ENCODE peak calls at places on chromosomes 3 and 15, in ten cellular contexts. X is Peyer's patch; D is heart left ventricle; J is GM06990; N is effector memory CD4-positive, alpha-beta T cell; S is body of pancreas; Y is SJSA1; E is aorta; K is breast epithelium; T is cardiac muscle cell. O is an unnamed sample. For H3K27me3, the result is how much of the 10 kb centered on the place peaks cover.

GRCh38 chr15:42364529-42364928 is 5.2 kb downstream of the CAPN3 start:
- DNase-seq in Y (no peak), T (peak), X (no peak), E (no peak), J (no peak), D (no peak), K (no peak), N (no peak), S (peak), O (no peak)

GRCh38 chr3:38254872-38255271 is 10.7 kb upstream of the SLC22A13 start:
- DNase-seq in D (no peak), X (no peak), S (no peak), J (no peak), K (no peak), T (no peak), Y (no peak), N (no peak), E (no peak), O (no peak)

GRCh38 chr3:114428173-114428606 is 134.4 kb downstream of the TIGIT start:
- DNase-seq in J (no peak), N (no peak), X (peak), E (no peak), K (no peak), S (no peak), T (no peak), Y (no peak), D (no peak), O (no peak)

GRCh38 chr15:24956131-24956838 is 1.5 kb downstream of the SNRPN start:
- DNase-seq in S (peak), D (peak), N (peak), X (peak), K (peak), J (peak), E (peak), T (peak), Y (peak), O (peak)

GRCh38 chr3:123660900-123661299 is 76.0 kb upstream of the HACD2 start:
- DNase-seq in K (peak), E (peak), D (peak), X (peak), S (peak), N (no peak), Y (peak), J (no peak), T (peak), O (no peak)

GRCh38 chr15:67762610-67763368 is 62.5 kb upstream of the SKOR1 start:
- DNase-seq in D (no peak), K (no peak), S (no peak), T (no peak), Y (peak), E (no peak), J (peak), X (peak), N (no peak), O (no peak)

GRCh38 chr3:115836944-115837343 is 213.6 kb downstream of the GAP43 start:
- DNase-seq in K (no peak), X (no peak), J (no peak), Y (no peak), T (peak), D (no peak), N (no peak), S (no peak), E (no peak), O (no peak)

GRCh38 chr3:171095063-171095462 is 68.5 kb upstream of the SLC2A2 start:
- DNase-seq in T (peak), X (no peak), J (no peak), S (no peak), D (no peak), Y (no peak), E (no peak), N (no peak), K (no peak), O (no peak)

GRCh38 chr3:188749010-188749617 is 422.7 kb upstream of the TPRG1 start:
- DNase-seq in Y (no peak), T (no peak), X (peak), E (no peak), S (peak), J (no peak), D (no peak), K (no peak), N (peak), O (peak)

GRCh38 chr3:4462641-4463040 is 4.4 kb downstream of the SUMF1 start:
- DNase-seq in K (no peak), X (no peak), J (no peak), D (no peak), E (no peak), N (no peak), Y (no peak), T (no peak), S (no peak), O (no peak)

GRCh38 chr3:104388624-104389023 is 978.1 kb upstream of the ALCAM start:
- DNase-seq in N (no peak), X (no peak), J (no peak), Y (no peak), D (no peak), E (no peak), T (peak), K (no peak), S (no peak), O (no peak)

GRCh38 chr3:12232785-12233317 is 56.0 kb upstream of the PPARG start:
- DNase-seq in Y (no peak), T (no peak), S (no peak), N (no peak), E (no peak), X (no peak), D (no peak), J (no peak), K (no peak), O (no peak)

GRCh38 chr15:67761343-67761742 is 64.0 kb upstream of the SKOR1 start:
- DNase-seq in J (no peak), K (no peak), X (no peak), Y (no peak), D (no peak), S (no peak), E (no peak), T (no peak), N (no peak), O (no peak)

GRCh38 chr15:32657198-32657886 is 15.8 kb downstream of the SCG5 start:
- DNase-seq in N (no peak), X (no peak), Y (no peak), S (peak), K (peak), E (no peak), D (no peak), T (no peak), J (no peak), O (no peak)

GRCh38 chr3:58418227-58418626 is 15.4 kb downstream of the PDHB start:
- DNase-seq in J (no peak), Y (no peak), D (no peak), S (no peak), T (no peak), N (no peak), E (no peak), X (no peak), K (no peak), O (no peak)

GRCh38 chr15:48389701-48390143 is 58.5 kb downstream of the DUT start:
- DNase-seq in K (no peak), J (no peak), T (peak), D (no peak), Y (no peak), E (no peak), S (no peak), N (no peak), X (no peak), O (no peak)

GRCh38 chr3:153097213-153097612 is 64.8 kb upstream of the RAP2B start:
- DNase-seq in N (no peak), T (no peak), J (no peak), K (no peak), S (no peak), E (no peak), X (no peak), Y (no peak), D (no peak), O (no peak)

GRCh38 chr15:67406257-67406861 is 114.6 kb upstream of the C15orf61 start:
- DNase-seq in Y (no peak), S (peak), K (no peak), N (no peak), T (peak), J (no peak), D (no peak), X (no peak), E (no peak), O (no peak)

GRCh38 chr3:119322021-119322522 is 27.9 kb downstream of the ARHGAP31 start:
- DNase-seq in E (no peak), K (no peak), X (no peak), T (peak), Y (no peak), S (no peak), J (no peak), N (no peak), D (no peak), O (no peak)

GRCh38 chr3:119569156-119569555 is 9.7 kb upstream of the CD80 start:
- DNase-seq in Y (no peak), E (no peak), T (no peak), X (no peak), J (no peak), D (no peak), N (no peak), S (no peak), K (no peak), O (no peak)

GRCh38 chr15:71313806-71314205 is 198.5 kb downstream of the THSD4 start:
- DNase-seq in K (no peak), Y (peak), J (no peak), X (no peak), E (no peak), D (no peak), S (no peak), T (no peak), N (no peak), O (no peak)

GRCh38 chr15:33612721-33613304 is 302.0 kb downstream of the RYR3 start:
- DNase-seq in S (no peak), K (no peak), Y (no peak), X (no peak), N (no peak), D (no peak), E (no peak), T (peak), J (no peak), O (no peak)

GRCh38 chr3:146590521-146590920 is 14.6 kb downstream of the PLSCR5 start:
- DNase-seq in D (no peak), X (no peak), T (peak), N (no peak), S (no peak), J (no peak), E (no peak), Y (no peak), K (no peak), O (no peak)

GRCh38 chr3:37852097-37852496 is 9.6 kb upstream of the CTDSPL start:
- DNase-seq in X (no peak), D (no peak), N (no peak), T (peak), K (no peak), E (no peak), J (no peak), S (no peak), Y (no peak), O (no peak)

GRCh38 chr3:72452745-72453144 is 395.5 kb downstream of the SHQ1 start:
- DNase-seq in N (no peak), E (no peak), Y (no peak), K (no peak), D (no peak), S (no peak), T (no peak), X (no peak), J (no peak), O (no peak)

GRCh38 chr3:139764936-139765335 is 87.2 kb upstream of the NMNAT3 start:
- DNase-seq in K (no peak), X (no peak), D (no peak), S (no peak), T (peak), J (no peak), N (no peak), E (no peak), Y (peak), O (no peak)

GRCh38 chr3:128424508-128425069 is 42.1 kb downstream of the DNAJB8 start:
- DNase-seq in J (no peak), S (no peak), Y (no peak), E (no peak), K (no peak), X (no peak), N (no peak), D (no peak), T (peak), O (no peak)

GRCh38 chr15:86660012-86660411 is 580.3 kb downstream of the AGBL1 start:
- DNase-seq in X (no peak), S (no peak), E (no peak), D (no peak), K (no peak), N (no peak), J (no peak), T (no peak), Y (no peak), O (no peak)

GRCh38 chr3:147449669-147450068 is 40.5 kb downstream of the ZIC1 start:
- DNase-seq in N (no peak), J (no peak), D (no peak), T (no peak), Y (no peak), K (no peak), E (no peak), S (no peak), X (no peak), O (no peak)

GRCh38 chr3:114900908-114901307 is 246.2 kb downstream of the ZBTB20 start:
- DNase-seq in X (no peak), D (no peak), K (no peak), S (no peak), J (no peak), N (no peak), Y (no peak), T (peak), E (no peak), O (no peak)

GRCh38 chr3:8702560-8702959 is 31.0 kb upstream of the CAV3 start:
- DNase-seq in J (no peak), T (no peak), E (no peak), S (no peak), N (no peak), X (no peak), Y (no peak), D (no peak), K (no peak), O (no peak)

GRCh38 chr15:63610209-63610841 is 13.1 kb downstream of the FBXL22 start:
- DNase-seq in T (peak), D (peak), K (peak), N (peak), X (peak), S (peak), J (peak), Y (peak), E (peak), O (peak)

GRCh38 chr3:13549513-13550256 is 760 bp downstream of the FBLN2 start:
- DNase-seq in S (no peak), X (peak), N (no peak), E (no peak), T (no peak), J (no peak), D (no peak), Y (no peak), K (no peak), O (no peak)
- H3K4me3 ChIP-seq in S (no peak), X (peak), N (no peak), E (no peak), T (peak), J (no peak), D (peak), Y (no peak), K (peak), O (peak)

GRCh38 chr15:59746777-59747176 is 57.7 kb upstream of the BNIP2 start:
- DNase-seq in E (no peak), X (no peak), J (no peak), N (no peak), D (no peak), T (no peak), Y (no peak), K (no peak), S (no peak), O (no peak)
- H3K27me3 ChIP-seq in E (under half), X (under half), J (under half), N (under half), D (under half), T (under half), Y (under half), K (under half), S (under half), O (under half)

GRCh38 chr15:98547255-98547654 is 101.1 kb upstream of the IGF1R start:
- DNase-seq in K (no peak), J (no peak), T (no peak), Y (no peak), D (no peak), N (no peak), E (no peak), S (no peak), X (no peak), O (no peak)
- H3K4me3 ChIP-seq in K (no peak), J (no peak), T (peak), Y (no peak), D (no peak), N (no peak), E (no peak), S (no peak), X (peak), O (peak)

GRCh38 chr3:184496933-184497332 is 64.7 kb upstream of the EPHB3 start:
- DNase-seq in X (no peak), Y (no peak), T (no peak), E (no peak), K (no peak), N (no peak), D (no peak), J (no peak), S (no peak), O (no peak)

GRCh38 chr3:184489457-184489856 is 72.1 kb upstream of the EPHB3 start:
- DNase-seq in D (no peak), N (no peak), T (peak), K (no peak), J (no peak), X (no peak), S (no peak), E (no peak), Y (peak), O (no peak)

GRCh38 chr3:184491011-184491576 is 70.5 kb upstream of the EPHB3 start:
- DNase-seq in T (no peak), E (no peak), J (no peak), K (no peak), Y (peak), X (no peak), D (no peak), N (no peak), S (peak), O (no peak)

GRCh38 chr3:184488577-184488976 is 73.0 kb upstream of the EPHB3 start:
- DNase-seq in D (no peak), S (no peak), N (no peak), Y (no peak), E (no peak), X (no peak), T (no peak), K (no peak), J (no peak), O (no peak)

GRCh38 chr3:184491867-184492615 is 69.5 kb upstream of the EPHB3 start:
- DNase-seq in X (no peak), N (no peak), K (no peak), J (no peak), S (no peak), T (peak), E (no peak), Y (no peak), D (peak), O (no peak)
- H3K27me3 ChIP-seq in X (under half), N (under half), K (under half), J (under half), S (under half), T (half or more), E (under half), Y (under half), D (under half), O (under half)

DNA sequence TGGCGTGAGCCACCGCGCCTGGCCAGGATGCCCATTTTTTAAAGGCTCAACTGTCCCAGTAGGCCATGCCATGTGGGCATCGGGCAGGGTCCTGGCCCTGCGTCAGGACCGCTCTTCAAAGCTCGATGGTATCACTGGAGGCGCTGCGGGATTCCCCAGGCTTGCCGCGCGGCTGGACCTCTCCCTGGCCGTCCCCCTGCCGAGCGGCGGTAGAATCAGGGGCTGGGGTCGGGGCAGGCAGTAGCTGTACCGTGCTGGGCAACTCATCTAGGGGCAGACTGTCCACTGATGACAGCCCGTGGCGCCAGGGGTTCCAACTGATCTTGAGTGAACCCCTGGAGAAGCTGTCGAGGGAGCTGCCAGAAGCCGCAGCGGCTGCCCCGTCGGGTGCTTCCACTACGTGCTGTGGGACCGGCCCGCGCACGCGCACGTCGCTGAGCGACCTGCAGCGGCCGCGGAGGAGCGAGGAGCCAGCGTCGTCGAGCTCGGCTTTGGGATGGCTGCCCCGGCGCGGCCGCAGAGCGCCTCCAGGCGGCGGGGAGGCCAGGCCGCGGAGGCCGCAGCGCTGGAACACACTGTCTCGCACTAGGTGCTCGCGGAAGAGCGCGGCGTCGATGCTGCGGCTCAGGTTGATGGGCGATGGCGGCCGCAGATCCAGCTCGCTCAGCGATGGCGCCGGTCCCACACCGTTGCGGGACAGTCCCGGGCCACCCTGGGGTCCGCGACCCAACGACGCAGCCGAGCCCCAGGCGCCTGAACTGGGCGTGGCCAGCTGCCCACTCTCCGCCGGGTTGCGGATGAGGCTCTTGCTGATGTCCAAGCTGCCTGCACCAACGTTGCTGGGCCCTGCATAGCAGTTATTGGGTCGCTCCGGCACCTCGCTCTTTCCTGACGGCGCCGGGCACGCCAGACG is 5.8 kb downstream of the PRRT3 start:
- DNase-seq in E (peak), T (peak), S (peak), Y (peak), J (no peak), D (peak), K (peak), X (peak), N (peak), O (no peak)
- H3K4me3 ChIP-seq in E (peak), T (peak), S (peak), Y (peak), J (no peak), D (peak), K (peak), X (peak), N (peak), O (peak)

GRCh38 chr15:89366656-89367393 is 32.2 kb upstream of the POLG start:
- DNase-seq in K (no peak), S (no peak), N (no peak), E (no peak), Y (no peak), D (no peak), J (no peak), X (no peak), T (no peak), O (no peak)

GRCh38 chr15:89369548-89369947 is 34.9 kb upstream of the POLG start:
- DNase-seq in Y (no peak), D (no peak), T (no peak), N (no peak), S (no peak), J (no peak), E (no peak), K (no peak), X (no peak), O (no peak)

GRCh38 chr15:89370120-89371077 is 35.8 kb upstream of the POLG start:
- DNase-seq in T (no peak), Y (no peak), N (no peak), K (no peak), X (no peak), D (no peak), E (peak), S (no peak), J (no peak), O (no peak)

GRCh38 chr15:89367485-89368451 is 33.1 kb upstream of the POLG start:
- DNase-seq in J (no peak), S (no peak), E (peak), D (no peak), N (no peak), Y (no peak), K (no peak), T (peak), X (no peak), O (no peak)

DNA sequence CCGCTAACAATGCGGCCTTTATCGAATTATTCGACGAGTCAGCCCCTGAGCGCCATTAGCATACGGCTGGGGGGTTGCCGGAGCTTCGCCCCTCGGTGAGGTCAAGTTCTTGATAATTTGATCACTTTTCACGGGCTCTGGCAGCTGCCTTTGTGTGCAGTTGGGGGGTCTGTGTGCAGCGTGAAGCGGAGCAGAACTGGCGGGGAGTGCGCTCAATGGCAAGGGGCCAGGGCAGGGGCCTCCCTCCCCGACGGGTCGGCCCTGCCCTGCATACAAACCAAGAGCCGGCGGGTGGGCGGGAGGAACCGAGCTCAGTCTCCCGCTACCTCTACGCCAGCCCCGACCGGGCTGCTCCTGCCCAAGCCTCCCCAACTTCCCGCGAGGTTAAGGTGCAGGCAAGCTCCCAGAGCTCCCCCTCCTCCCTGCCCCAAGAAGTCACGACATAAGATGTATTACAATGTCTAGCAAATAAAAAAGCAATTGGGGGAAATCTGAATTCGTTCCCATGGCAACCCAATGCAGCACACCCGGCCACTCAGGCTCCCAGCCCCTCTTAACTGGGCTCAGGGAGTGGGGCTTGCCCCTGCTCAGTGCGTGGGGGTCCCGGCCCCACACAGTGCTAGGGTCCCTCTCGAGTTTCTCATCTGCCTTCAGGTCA is 34.1 kb upstream of the POLG start:
- DNase-seq in J (no peak), S (no peak), N (no peak), Y (no peak), K (no peak), T (no peak), X (no peak), E (peak), D (no peak), O (no peak)
- H3K27me3 ChIP-seq in J (under half), S (half or more), N (half or more), Y (half or more), K (half or more), T (half or more), X (half or more), E (under half), D (half or more), O (half or more)